ENCODE peak calls at places on chromosomes 4 and X, in nine cellular contexts. K is CD8-positive, alpha-beta T cell; S is hepatocyte; A is transverse colon; N is GM23248; J is CD8-positive, alpha-beta memory T cell; X is fibroblast of lung; G is NT2/D1; P is right atrium auricular region. W is an unnamed sample.

GRCh38 chr4:123699823-123700822 is 303.5 kb downstream of the SPRY1 start:
- DNase-seq in K (no peak), S (peak; percentile 50), A (no peak), N (peak; percentile 92), J (no peak), X (peak; percentile 98), G (no peak), P (no peak), W (peak; percentile 59)

GRCh38 chr4:100795581-100795980 is 277.8 kb upstream of the EMCN start:
- DNase-seq in K (no peak), S (no peak), A (no peak), N (no peak), J (no peak), X (no peak), G (no peak), P (no peak), W (no peak)

GRCh38 chr4:8868321-8869001 is 3.2 kb downstream of the HMX1 start:
- DNase-seq in K (no peak), S (no peak), A (no peak), N (no peak), J (no peak), X (no peak), G (no peak), P (no peak), W (no peak)

GRCh38 chr4:162506253-162506652 is 342.5 kb upstream of the FSTL5 start:
- DNase-seq in K (no peak), S (peak; percentile 19), A (no peak), N (peak; percentile 14), J (no peak), X (peak; percentile 86), G (no peak), P (no peak), W (no peak)

GRCh38 chr4:4492161-4492847 is 49.5 kb downstream of the STX18 start:
- DNase-seq in K (no peak), S (no peak), A (no peak), N (peak; percentile 79), J (no peak), X (peak; percentile 35), G (no peak), P (no peak), W (peak; percentile 42)

GRCh38 chr4:8200302-8200975 is 1.3 kb downstream of the SH3TC1 start:
- DNase-seq in K (no peak), S (peak; percentile 80), A (peak; percentile 50), N (no peak), J (peak; percentile 41), X (no peak), G (no peak), P (peak; percentile 84), W (no peak)

GRCh38 chr4:173420324-173420752 is 21.4 kb upstream of the SCRG1 start:
- DNase-seq in K (no peak), S (no peak), A (no peak), N (peak; percentile 52), J (peak; percentile 6), X (peak; percentile 23), G (no peak), P (no peak), W (peak; percentile 18)

GRCh38 chrX:69045616-69046345 is 119.5 kb downstream of the PJA1 start:
- DNase-seq in K (no peak), S (no peak), A (no peak), N (no peak), J (no peak), X (no peak), G (no peak), P (peak; percentile 40), W (no peak)

GRCh38 chrX:154990496-154990895 is 32.0 kb downstream of the F8 start:
- DNase-seq in K (no peak), S (no peak), A (no peak), N (no peak), J (no peak), X (no peak), G (no peak), P (no peak), W (no peak)

GRCh38 chrX:130110379-130111219 is at the start of gene ELF4:
- DNase-seq in K (peak; percentile 57), S (peak; percentile 77), A (peak; percentile 65), N (peak; percentile 84), J (peak; percentile 48), X (peak; percentile 50), G (no peak), P (no peak), W (no peak)

GRCh38 chr4:1027916-1028240 is 16.5 kb downstream of the FGFRL1 start:
- DNase-seq in K (no peak), S (no peak), A (no peak), N (no peak), J (no peak), X (no peak), G (no peak), P (no peak), W (peak; percentile 66)

GRCh38 chr4:109383823-109384222 is 49.8 kb upstream of the SEC24B start:
- DNase-seq in K (no peak), S (no peak), A (no peak), N (no peak), J (no peak), X (no peak), G (no peak), P (no peak), W (no peak)

GRCh38 chr4:168592676-168593075 is 95.8 kb downstream of the PALLD start:
- DNase-seq in K (no peak), S (no peak), A (no peak), N (no peak), J (no peak), X (no peak), G (no peak), P (no peak), W (no peak)

GRCh38 chr4:104163820-104164219 is 330.9 kb downstream of the CXXC4 start:
- DNase-seq in K (no peak), S (no peak), A (no peak), N (no peak), J (no peak), X (peak; percentile 7), G (no peak), P (no peak), W (no peak)

DNA sequence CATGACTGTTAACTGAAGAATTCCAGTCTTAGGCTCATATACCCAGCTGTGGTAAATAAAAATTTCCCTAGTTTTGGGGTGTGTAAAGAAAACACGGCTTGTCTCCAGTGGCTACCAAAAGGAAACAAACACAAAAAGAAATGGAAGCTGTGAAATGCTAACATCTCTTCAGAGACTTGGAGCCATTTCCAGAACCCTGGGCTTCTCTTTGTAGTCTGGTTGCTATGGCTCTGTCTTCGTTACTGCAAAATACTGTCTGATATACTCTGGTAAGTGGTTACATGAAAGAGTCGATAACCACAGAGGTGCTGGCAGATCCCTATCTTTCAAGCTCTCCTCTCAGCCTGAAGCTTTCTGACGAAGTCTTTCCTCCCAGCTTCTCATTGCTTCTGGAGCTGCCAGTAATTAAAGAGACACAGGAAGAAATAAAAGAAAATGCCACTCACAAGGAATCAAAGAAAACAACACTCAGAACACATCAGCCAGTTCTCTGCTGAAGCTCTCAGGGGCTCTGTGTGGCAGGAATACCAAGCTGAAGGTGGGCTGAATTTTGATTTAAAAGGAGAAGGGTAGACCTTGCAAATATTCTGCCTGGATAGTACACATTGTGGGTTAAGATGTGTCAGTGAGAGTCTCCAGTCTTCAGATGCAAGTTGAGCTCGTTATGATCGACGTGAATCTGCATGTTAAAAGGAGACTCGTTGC is 107.5 kb upstream of the FAM9C start:
- DNase-seq in K (peak; percentile 31), S (peak; percentile 43), A (no peak), N (peak; percentile 69), J (peak; percentile 75), X (peak; percentile 76), G (no peak), P (no peak), W (no peak)
- H3K4me3 ChIP-seq in K (no peak overlapping the region), S (no peak overlapping the region), A (no peak overlapping the region), N (peak overlapping the region; percentile 43), J (no peak overlapping the region), X (no peak overlapping the region), G (no peak overlapping the region), P (no peak overlapping the region), W (no peak overlapping the region)

GRCh38 chr4:151427268-151427667 is 18.3 kb downstream of the FHIP1A start:
- DNase-seq in K (no peak), S (no peak), A (no peak), N (no peak), J (no peak), X (no peak), G (no peak), P (no peak), W (no peak)
- H3K4me1 ChIP-seq in K (no peaks in the 10 kb centered on the region), S (peaks cover 3% of the 10 kb centered on the region), A (no peaks in the 10 kb centered on the region), N (peaks cover 16% of the 10 kb centered on the region), J (no peaks in the 10 kb centered on the region), X (no peaks in the 10 kb centered on the region), G (no peaks in the 10 kb centered on the region), P (no peaks in the 10 kb centered on the region), W (no peaks in the 10 kb centered on the region)

DNA sequence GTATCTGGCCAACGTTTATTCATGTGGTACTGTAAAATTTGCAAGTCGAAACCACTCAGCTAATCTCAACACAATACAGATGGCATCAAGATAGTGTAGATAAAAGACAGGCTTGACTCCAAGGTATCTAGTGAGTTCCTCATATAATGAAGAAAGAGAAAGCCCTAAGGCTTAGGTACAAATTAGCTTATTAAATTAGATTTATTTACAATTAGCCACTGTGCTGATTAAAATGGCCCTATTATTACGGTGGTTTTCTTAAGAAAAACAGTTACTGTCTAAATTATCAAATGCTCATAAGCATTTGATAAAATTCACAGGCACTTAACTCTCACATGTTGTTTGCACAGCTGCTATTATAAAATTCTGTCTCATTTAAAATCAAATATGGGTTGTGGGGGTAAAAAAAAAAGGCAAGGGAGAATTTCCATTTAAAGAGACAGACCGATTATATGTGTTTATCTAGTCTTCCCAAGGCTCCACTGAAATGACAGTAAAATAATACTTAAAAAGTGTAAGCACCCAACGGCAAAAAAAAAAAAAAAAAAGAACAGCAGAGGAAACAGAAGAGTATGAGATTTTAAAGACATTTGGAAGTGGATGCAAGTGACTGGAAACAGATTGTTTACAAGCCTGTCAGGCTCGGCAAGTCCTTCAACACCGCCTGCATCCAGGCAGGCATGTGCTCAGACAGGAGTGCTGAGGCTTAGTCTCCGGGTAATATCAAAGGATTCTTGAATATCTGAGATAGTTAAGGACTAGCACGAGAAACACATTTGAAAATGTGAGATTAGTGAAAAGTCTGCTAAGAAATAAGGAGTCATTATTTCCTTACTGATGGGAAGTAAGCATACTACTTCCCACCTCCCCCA is 55.1 kb downstream of the FAM13A start:
- DNase-seq in K (no peak), S (no peak), A (no peak), N (no peak), J (no peak), X (no peak), G (no peak), P (no peak), W (no peak)
- H3K4me3 ChIP-seq in K (no peak overlapping the region), S (no peak overlapping the region), A (no peak overlapping the region), N (no peak overlapping the region), J (no peak overlapping the region), X (no peak overlapping the region), G (no peak overlapping the region), P (no peak overlapping the region), W (no peak overlapping the region)

DNA sequence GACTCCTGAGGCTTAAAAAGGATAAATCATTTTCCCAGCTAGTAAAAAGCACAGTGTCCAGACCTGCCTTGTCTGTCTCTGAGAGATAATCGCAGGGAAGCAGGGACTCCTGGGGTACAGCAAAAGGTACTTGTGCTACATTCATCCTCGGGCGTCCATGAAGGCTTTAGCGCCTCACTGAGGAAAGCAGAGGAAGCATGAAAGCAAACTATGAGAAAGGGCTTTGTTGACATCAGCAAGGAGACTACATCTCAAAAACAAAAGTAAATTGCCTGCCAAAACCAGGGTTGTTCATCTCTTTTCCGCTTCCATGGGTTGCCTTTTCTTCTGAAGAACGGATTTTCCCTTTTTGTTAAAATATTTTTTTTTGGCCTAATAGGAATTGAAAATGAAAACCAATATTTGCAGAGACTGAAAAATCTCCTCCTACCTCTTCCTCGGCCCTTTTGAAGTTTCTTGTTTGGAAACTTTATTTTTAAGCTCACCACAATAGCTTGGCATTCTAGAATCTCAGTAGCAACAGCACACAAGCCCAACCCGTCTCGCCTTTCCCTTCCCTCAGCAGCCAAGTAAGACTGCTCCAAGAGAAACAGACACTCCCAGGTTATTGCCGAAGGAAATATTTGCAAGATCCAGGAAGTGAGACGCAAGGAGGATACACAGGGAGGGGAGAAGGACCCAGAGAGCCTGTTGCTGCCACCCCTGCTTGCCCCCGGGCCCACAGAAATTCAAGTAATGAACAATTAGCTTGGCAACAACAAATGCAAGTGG is 148.3 kb upstream of the DGKK start:
- DNase-seq in K (no peak), S (no peak), A (peak; percentile 8), N (peak; percentile 6), J (no peak), X (peak; percentile 12), G (no peak), P (no peak), W (no peak)
- H3K4me1 ChIP-seq in K (no peaks in the 10 kb centered on the region), S (no peaks in the 10 kb centered on the region), A (no peaks in the 10 kb centered on the region), N (no peaks in the 10 kb centered on the region), J (no peaks in the 10 kb centered on the region), X (no peaks in the 10 kb centered on the region), G (no peaks in the 10 kb centered on the region), P (no peaks in the 10 kb centered on the region), W (no peaks in the 10 kb centered on the region)

W was measured in SJSA1.